ENCODE peak calls at places on chromosomes 11 and 22, in five cellular contexts. T, J, M, O and B are unnamed samples.

GRCh38 chr11:88555829-88556202 is 218.3 kb upstream of the CTSC start:
- DNase-seq in T (no peak), J (no peak), M (no peak), O (no peak), B (no peak)

GRCh38 chr11:124762624-124763155 is 600 bp upstream of the ESAM start:
- DNase-seq in T (no peak), J (no peak), M (peak), O (no peak), B (peak)

GRCh38 chr11:62337682-62338181 is 484 bp downstream of the ASRGL1 start:
- DNase-seq in T (peak), J (no peak), M (peak), O (no peak), B (peak)

GRCh38 chr11:11230802-11231562 is 122.1 kb downstream of the CSNK2A3 start:
- DNase-seq in T (peak), J (peak), M (peak), O (no peak), B (no peak)

GRCh38 chr22:43412808-43413785 is 1.3 kb downstream of the MPPED1 start:
- DNase-seq in T (no peak), J (no peak), M (no peak), O (no peak), B (no peak)

GRCh38 chr11:289706-290620 is 1.0 kb downstream of the PGGHG start:
- DNase-seq in T (no peak), J (no peak), M (peak), O (no peak), B (peak)

GRCh38 chr22:37012262-37012904 is 6.9 kb downstream of the TST start:
- DNase-seq in T (no peak), J (no peak), M (no peak), O (no peak), B (peak)

GRCh38 chr11:120546312-120547205 is 35.0 kb downstream of the GRIK4 start:
- DNase-seq in T (no peak), J (no peak), M (no peak), O (peak), B (peak)

GRCh38 chr22:28629420-28630184 is 50.0 kb downstream of the TTC28 start:
- DNase-seq in T (peak), J (no peak), M (no peak), O (no peak), B (no peak)

GRCh38 chr22:45977003-45977395 is at the start of gene WNT7B:
- DNase-seq in T (peak), J (no peak), M (peak), O (no peak), B (no peak)

GRCh38 chr22:22045576-22046335 is 63.2 kb upstream of the TOP3B start:
- DNase-seq in T (no peak), J (no peak), M (no peak), O (no peak), B (no peak)

GRCh38 chr11:131744847-131745246 is 374.4 kb downstream of the NTM start:
- DNase-seq in T (no peak), J (no peak), M (no peak), O (no peak), B (no peak)

GRCh38 chr11:30131535-30131934 is 99.3 kb upstream of the FSHB start:
- DNase-seq in T (no peak), J (no peak), M (no peak), O (no peak), B (no peak)

DNA sequence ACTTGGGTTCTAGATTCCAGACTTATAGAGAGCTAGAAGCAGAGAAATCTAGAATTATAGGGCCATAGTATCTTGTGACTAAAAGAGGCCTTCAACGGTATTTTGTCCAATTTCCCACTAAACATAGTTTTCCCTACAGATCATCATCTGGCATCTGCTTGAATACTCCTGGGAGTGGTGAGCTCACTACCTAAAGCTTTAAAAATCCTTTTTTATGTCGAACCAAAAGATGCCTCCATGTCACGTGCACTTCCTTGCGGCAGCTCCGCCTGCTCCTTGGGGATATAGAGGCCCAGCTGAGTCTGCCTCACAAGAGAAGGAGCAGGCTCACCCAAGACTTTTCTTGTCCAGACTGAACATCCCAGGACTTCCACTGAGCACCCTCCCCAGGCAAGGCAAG is 4.3 kb upstream of the MB start:
- DNase-seq in T (no peak), J (no peak), M (no peak), O (no peak), B (no peak)
- TF ChIP-seq EP300 in T (no peak), J (no peak), M (no peak), O (no peak), B (no peak)

GRCh38 chr11:86815726-86816125 is 15.4 kb downstream of the PRSS23 start:
- DNase-seq in T (no peak), J (no peak), M (no peak), O (no peak), B (no peak)

GRCh38 chr11:86812322-86812670 is 12.0 kb downstream of the PRSS23 start:
- DNase-seq in T (no peak), J (no peak), M (no peak), O (no peak), B (no peak)

GRCh38 chr11:86816251-86816726 is 15.9 kb downstream of the PRSS23 start:
- DNase-seq in T (no peak), J (no peak), M (no peak), O (no peak), B (no peak)

GRCh38 chr11:86812981-86813380 is 12.6 kb downstream of the PRSS23 start:
- DNase-seq in T (no peak), J (no peak), M (no peak), O (no peak), B (no peak)

GRCh38 chr11:86814775-86815174 is 14.4 kb downstream of the PRSS23 start:
- DNase-seq in T (no peak), J (no peak), M (no peak), O (no peak), B (no peak)
- TF ChIP-seq EP300 in T (no peak), J (no peak), M (no peak), O (no peak), B (peak)

DNA sequence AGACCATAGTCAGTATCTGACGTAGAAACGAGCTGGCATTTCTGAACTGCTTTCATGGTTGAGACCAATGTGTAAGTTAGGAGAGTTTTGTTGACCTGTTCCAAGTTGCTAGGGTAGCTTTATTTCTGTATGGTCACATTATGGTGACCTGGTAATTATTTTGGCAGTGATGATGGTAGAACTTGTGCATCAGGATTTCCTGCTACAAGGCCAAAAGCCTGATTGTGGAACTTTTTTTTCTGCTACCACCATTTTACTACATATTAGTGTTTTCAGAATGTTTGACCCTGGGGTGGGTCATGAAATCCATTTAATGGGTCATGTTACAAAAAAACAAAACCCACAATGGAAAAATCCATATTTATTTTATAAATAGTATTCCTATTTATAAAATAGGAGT is 18.9 kb downstream of the FBXO7 start:
- DNase-seq in T (no peak), J (no peak), M (no peak), O (no peak), B (no peak)
- TF ChIP-seq EP300 in T (no peak), J (no peak), M (no peak), O (no peak), B (no peak)

DNA sequence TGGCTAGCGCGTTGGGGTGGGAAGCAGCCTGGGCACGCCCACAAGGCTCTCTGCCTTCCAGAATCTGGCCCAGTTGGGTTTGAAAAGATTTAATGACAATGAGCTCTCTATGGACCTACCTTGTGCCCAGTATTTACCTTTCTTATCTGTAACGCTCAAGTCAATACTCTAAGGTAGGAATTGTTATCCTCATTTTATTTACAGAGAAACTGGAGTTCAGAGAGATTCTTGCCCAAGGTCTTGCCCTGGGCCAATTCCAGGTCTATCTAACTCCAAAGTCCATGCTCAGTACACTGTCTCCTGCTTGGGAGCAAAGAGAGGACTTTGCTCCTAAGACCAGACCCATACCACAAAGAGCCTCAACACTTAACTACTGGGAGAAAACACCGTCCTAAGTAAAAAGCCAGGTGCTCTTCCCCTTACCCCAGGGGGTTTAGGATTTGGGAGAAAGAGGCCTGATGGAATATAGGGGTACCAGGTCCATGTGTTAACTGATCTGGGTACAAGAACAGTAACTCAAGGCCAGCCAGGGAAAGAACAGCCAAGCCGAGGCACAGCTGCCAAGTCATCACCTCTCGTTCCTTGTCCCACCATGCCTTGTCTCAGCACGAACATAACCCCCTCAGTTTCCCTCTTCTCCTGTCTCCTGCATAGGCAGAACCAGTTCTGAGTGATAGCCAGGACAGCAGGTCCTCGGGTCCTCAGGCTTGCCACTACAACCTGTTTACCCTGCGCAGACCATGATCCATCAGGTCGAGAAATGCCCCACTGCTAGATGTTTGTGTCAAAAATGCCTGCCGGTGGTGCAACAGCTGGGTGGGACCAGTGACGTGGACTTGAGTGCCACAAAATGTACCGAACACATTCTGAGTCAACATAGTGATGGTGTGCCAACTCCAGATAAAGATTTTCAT is 14.6 kb downstream of the APOA4 start:
- DNase-seq in T (no peak), J (no peak), M (no peak), O (no peak), B (peak)
- TF ChIP-seq EP300 in T (no peak), J (no peak), M (no peak), O (no peak), B (no peak)